ENCODE peak calls at places on chromosomes 7 and 10, in four cellular contexts. I is WERI-Rb-1, T is foreskin fibroblast, W is fibroblast of pulmonary artery. K is an unnamed sample.

GRCh38 chr7:50730459-50731400 is 52.0 kb downstream of the GRB10 start:
- DNase-seq in I (no peak), T (no peak), W (peak), K (no peak)

GRCh38 chr10:59857049-59857448 is 49.3 kb downstream of the CCDC6 start:
- DNase-seq in I (no peak), T (no peak), W (no peak), K (no peak)

GRCh38 chr7:4934419-4935025 is 24.5 kb downstream of the MMD2 start:
- DNase-seq in I (no peak), T (no peak), W (no peak), K (no peak)

GRCh38 chr10:125262920-125263319 is 102.6 kb upstream of the CTBP2 start:
- DNase-seq in I (no peak), T (no peak), W (no peak), K (no peak)

GRCh38 chr10:108358912-108359311 is 1194.4 kb upstream of the SORCS1 start:
- DNase-seq in I (no peak), T (peak), W (peak), K (peak)

GRCh38 chr7:44280993-44281721 is 44.2 kb downstream of the CAMK2B start:
- DNase-seq in I (peak), T (no peak), W (no peak), K (no peak)

GRCh38 chr7:71871446-71871845 is 540.7 kb downstream of the CALN1 start:
- DNase-seq in I (no peak), T (no peak), W (no peak), K (no peak)

GRCh38 chr7:152117356-152117755 is 91.9 kb downstream of the GALNT11 start:
- DNase-seq in I (no peak), T (no peak), W (no peak), K (no peak)

GRCh38 chr7:74203157-74203556 is 6.6 kb upstream of the LAT2 start:
- DNase-seq in I (peak), T (peak), W (peak), K (peak)

GRCh38 chr10:129468187-129468586 is 1.1 kb downstream of the MGMT start:
- DNase-seq in I (no peak), T (no peak), W (no peak), K (no peak)

GRCh38 chr10:28954211-28954610 is 276.9 kb downstream of the BAMBI start:
- DNase-seq in I (no peak), T (no peak), W (peak), K (peak)

GRCh38 chr7:78149787-78150186 is 351.2 kb downstream of the PHTF2 start:
- DNase-seq in I (no peak), T (peak), W (peak), K (peak)

GRCh38 chr10:97744405-97745035 is 7.6 kb downstream of the ZFYVE27 start:
- DNase-seq in I (no peak), T (no peak), W (no peak), K (no peak)

GRCh38 chr7:51075681-51076580 is 240.7 kb downstream of the COBL start:
- DNase-seq in I (no peak), T (no peak), W (no peak), K (no peak)

GRCh38 chr10:105872665-105873064 is 1231.6 kb downstream of the SORCS3 start:
- DNase-seq in I (no peak), T (no peak), W (no peak), K (no peak)

GRCh38 chr10:124697837-124698559 is 46.2 kb downstream of the FAM53B start:
- DNase-seq in I (peak), T (no peak), W (no peak), K (no peak)

GRCh38 chr7:85150624-85151023 is 36.2 kb downstream of the SEMA3D start:
- DNase-seq in I (no peak), T (no peak), W (no peak), K (no peak)

GRCh38 chr10:60916025-60916424 is 28.0 kb downstream of the RHOBTB1 start:
- DNase-seq in I (no peak), T (no peak), W (no peak), K (peak)

GRCh38 chr10:5229019-5229418 is 32.4 kb downstream of the AKR1C4 start:
- DNase-seq in I (no peak), T (no peak), W (no peak), K (no peak)

GRCh38 chr10:102243304-102243703 is 2.0 kb upstream of the PITX3 start:
- DNase-seq in I (no peak), T (peak), W (peak), K (peak)

GRCh38 chr7:128792471-128793183 is 859 bp downstream of the CCDC136 start:
- DNase-seq in I (no peak), T (no peak), W (no peak), K (no peak)

GRCh38 chr10:59266321-59266720 is 89.9 kb downstream of the PHYHIPL start:
- DNase-seq in I (no peak), T (no peak), W (no peak), K (no peak)

GRCh38 chr10:129768437-129769355 is 195.4 kb downstream of the EBF3 start:
- DNase-seq in I (peak), T (no peak), W (no peak), K (no peak)

GRCh38 chr10:123069271-123069670 is 60.5 kb downstream of the ACADSB start:
- DNase-seq in I (no peak), T (no peak), W (no peak), K (no peak)

GRCh38 chr7:8035647-8036518 is 67.3 kb downstream of the GLCCI1 start:
- DNase-seq in I (peak), T (peak), W (peak), K (peak)

GRCh38 chr7:74625446-74625845 is 32.1 kb upstream of the GTF2I start:
- DNase-seq in I (no peak), T (peak), W (peak), K (peak)

GRCh38 chr10:113709221-113709838 is 29.6 kb downstream of the CASP7 start:
- DNase-seq in I (no peak), T (peak), W (peak), K (peak)

GRCh38 chr10:29181936-29182335 is 106.9 kb upstream of the LYZL1 start:
- DNase-seq in I (no peak), T (no peak), W (no peak), K (no peak)

GRCh38 chr10:98323221-98324164 is 55.5 kb upstream of the LOXL4 start:
- DNase-seq in I (no peak), T (peak), W (peak), K (peak)

GRCh38 chr7:73971701-73972341 is 56.2 kb upstream of the ELN start:
- DNase-seq in I (no peak), T (no peak), W (no peak), K (no peak)

GRCh38 chr10:36538945-36539586 is 586.3 kb upstream of the ANKRD30A start:
- DNase-seq in I (no peak), T (peak), W (peak), K (peak)

GRCh38 chr10:70779088-70779487 is 6.1 kb downstream of the TBATA start:
- DNase-seq in I (no peak), T (no peak), W (no peak), K (no peak)

GRCh38 chr10:128147064-128147463 is 20.8 kb upstream of the MKI67 start:
- DNase-seq in I (no peak), T (no peak), W (no peak), K (no peak)

GRCh38 chr7:157347217-157347904 is 10.6 kb downstream of the DNAJB6 start:
- DNase-seq in I (no peak), T (peak), W (peak), K (peak)

GRCh38 chr7:2637066-2637471 is 5.3 kb downstream of the TTYH3 start:
- DNase-seq in I (no peak), T (no peak), W (no peak), K (no peak)

GRCh38 chr7:138943061-138943460 is 38.1 kb downstream of the KIAA1549 start:
- DNase-seq in I (no peak), T (no peak), W (no peak), K (no peak)

GRCh38 chr7:126578338-126578737 is 674.4 kb downstream of the GRM8 start:
- DNase-seq in I (peak), T (no peak), W (no peak), K (no peak)

GRCh38 chr7:117871401-117871777 is 1.9 kb downstream of the CTTNBP2 start:
- DNase-seq in I (no peak), T (no peak), W (no peak), K (no peak)
- H3K4me3 ChIP-seq in I (no peak), T (no peak), W (no peak), K (no peak)

GRCh38 chr7:150876817-150877526 is 24.7 kb downstream of the AOC1 start:
- DNase-seq in I (peak), T (peak), W (peak), K (peak)

GRCh38 chr7:150877545-150877944 is 25.2 kb downstream of the AOC1 start:
- DNase-seq in I (no peak), T (no peak), W (no peak), K (no peak)

GRCh38 chr7:150879345-150879744 is 27.0 kb downstream of the AOC1 start:
- DNase-seq in I (no peak), T (no peak), W (peak), K (no peak)

GRCh38 chr7:150874401-150875198 is 22.3 kb downstream of the AOC1 start:
- DNase-seq in I (no peak), T (no peak), W (peak), K (no peak)

GRCh38 chr7:150875791-150876190 is 23.5 kb downstream of the AOC1 start:
- DNase-seq in I (no peak), T (no peak), W (no peak), K (no peak)
- TF ChIP-seq CTCF in I (peak), T (no peak), W (no peak), K (peak)

DNA sequence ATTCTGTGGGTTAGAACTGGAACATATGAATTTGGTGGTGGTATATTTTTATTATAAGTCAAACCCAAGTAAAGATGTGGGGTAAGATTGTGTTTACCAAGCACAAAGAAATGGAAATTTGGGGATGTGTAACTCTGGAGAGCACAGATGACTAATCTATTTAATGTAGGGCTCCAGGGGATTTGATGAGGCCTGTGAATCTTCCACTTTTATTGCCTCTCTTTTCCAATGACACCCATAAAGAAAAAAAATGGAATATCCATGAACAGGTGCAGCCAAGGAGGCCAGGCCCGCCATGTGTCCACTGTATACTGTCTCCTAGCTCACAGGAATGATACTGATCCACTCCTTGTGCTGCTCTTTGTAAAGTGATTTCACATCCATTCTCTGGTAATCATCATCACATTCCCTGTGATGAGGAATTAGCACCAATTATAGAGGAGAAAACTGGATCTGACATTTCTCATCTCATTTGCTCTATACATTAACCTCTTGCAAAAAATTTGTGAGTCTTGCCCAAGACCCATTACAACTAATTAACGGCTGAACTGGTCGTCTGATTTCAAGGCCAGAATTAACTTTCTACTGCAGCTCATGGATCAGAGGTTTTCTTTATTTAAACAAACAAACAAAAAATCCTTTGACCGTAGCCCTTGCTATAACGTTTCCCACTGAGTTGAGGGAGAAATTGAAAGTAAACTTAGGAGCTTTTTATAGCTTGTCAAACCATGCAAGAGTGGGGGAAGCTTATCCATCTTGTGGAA is 3.0 kb downstream of the SRGN start:
- DNase-seq in I (no peak), T (no peak), W (no peak), K (peak)
- H3K4me3 ChIP-seq in I (no peak), T (no peak), W (peak), K (peak)

DNA sequence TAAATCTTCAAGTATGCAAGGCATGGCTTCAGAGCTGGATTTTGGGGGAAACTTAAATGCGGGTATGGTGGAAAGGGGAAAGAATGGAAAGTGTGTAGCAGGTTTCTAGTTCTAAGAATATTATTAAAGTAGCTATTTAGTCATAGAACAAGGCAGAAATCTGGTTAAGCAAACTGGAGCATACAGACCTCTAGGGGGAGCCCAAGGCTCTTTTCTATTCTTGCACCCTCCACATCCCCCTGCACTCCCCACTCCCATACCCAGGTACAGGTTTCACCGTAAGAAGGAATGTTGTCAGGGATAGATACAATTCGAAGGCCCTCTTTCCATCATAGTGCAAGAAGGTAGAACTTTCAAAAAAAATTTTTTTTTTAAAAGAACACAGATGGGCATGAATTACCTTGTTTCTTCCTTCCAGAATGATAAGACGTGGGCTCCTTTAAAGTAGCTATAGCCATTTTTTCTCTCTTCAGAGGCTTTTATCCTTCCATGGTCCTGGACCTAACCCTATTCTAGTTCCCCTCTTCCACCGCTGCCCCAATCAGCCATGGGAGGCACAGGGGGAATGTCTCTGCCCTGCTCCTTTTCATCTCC is 41.5 kb upstream of the SMIM30 start:
- DNase-seq in I (peak), T (peak), W (peak), K (peak)
- TF ChIP-seq CTCF in I (peak), T (peak), W (peak), K (peak)

K was measured in choroid plexus epithelial cell.